ENCODE peak calls at places on chromosome 3, in nine cellular contexts. D, H, B, W, K, U, V, O and F are unnamed samples.

GRCh38 chr3:101637461-101637860 is 39.5 kb downstream of the ZBTB11 start:
- DNase-seq in D (no peak), H (no peak), B (no peak), W (no peak), K (no peak), U (no peak), V (no peak), O (no peak), F (no peak)

GRCh38 chr3:195033531-195034091 is 237.3 kb downstream of the XXYLT1 start:
- DNase-seq in D (no peak), H (no peak), B (no peak), W (no peak), K (no peak), U (no peak), V (no peak), O (no peak), F (no peak)

GRCh38 chr3:173287361-173287760 is 110.2 kb upstream of the NLGN1 start:
- DNase-seq in D (no peak), H (no peak), B (no peak), W (no peak), K (no peak), U (no peak), V (no peak), O (no peak), F (no peak)

GRCh38 chr3:46559030-46559704 is 6.9 kb downstream of the LRRC2 start:
- DNase-seq in D (peak; percentile 14), H (no peak), B (no peak), W (no peak), K (no peak), U (no peak), V (no peak), O (no peak), F (no peak)

GRCh38 chr3:100407977-100408532 is 6.7 kb downstream of the LNP1 start:
- DNase-seq in D (no peak), H (no peak), B (no peak), W (no peak), K (no peak), U (no peak), V (no peak), O (no peak), F (no peak)

GRCh38 chr3:127685708-127686511 is 13.2 kb downstream of the ABTB1 start:
- DNase-seq in D (no peak), H (no peak), B (no peak), W (no peak), K (no peak), U (no peak), V (no peak), O (no peak), F (no peak)

GRCh38 chr3:105232536-105232935 is 134.2 kb upstream of the ALCAM start:
- DNase-seq in D (no peak), H (no peak), B (no peak), W (no peak), K (no peak), U (no peak), V (no peak), O (no peak), F (no peak)

GRCh38 chr3:100401674-100402036 is 316 bp downstream of the LNP1 start:
- DNase-seq in D (peak; percentile 35), H (peak; percentile 21), B (peak; percentile 21), W (no peak), K (peak; percentile 57), U (peak; percentile 22), V (peak; percentile 51), O (peak; percentile 76), F (no peak)

GRCh38 chr3:62587579-62588031 is 214.3 kb upstream of the FEZF2 start:
- DNase-seq in D (peak; percentile 94), H (no peak), B (peak; percentile 99), W (no peak), K (no peak), U (no peak), V (no peak), O (no peak), F (no peak)

GRCh38 chr3:134004841-134005240 is 24.9 kb downstream of the SLCO2A1 start:
- DNase-seq in D (no peak), H (no peak), B (no peak), W (no peak), K (no peak), U (no peak), V (no peak), O (no peak), F (no peak)

GRCh38 chr3:24523988-24524727 is 29.5 kb upstream of the THRB start:
- DNase-seq in D (no peak), H (no peak), B (no peak), W (no peak), K (no peak), U (no peak), V (no peak), O (no peak), F (no peak)